ENCODE peak calls at places on chromosomes 2 and 18, in ten cellular contexts. One of them, this sample, is unnamed.

GRCh38 chr2:8154936-8155335 is 526.9 kb upstream of the ID2 start:
- DNase-seq in HEK293T: no peak
- DNase-seq in HS-5: no peak
- DNase-seq in A549: no peak
- DNase-seq in skeletal muscle cell: no peak
- DNase-seq in lung microvascular endothelial cell: no peak
- DNase-seq in ACHN: no peak
- DNase-seq in epithelial cell of proximal tubule: no peak
- DNase-seq in H7: no peak
- DNase-seq in GM23248: peak
- DNase-seq in this sample: no peak

GRCh38 chr2:67502346-67503065 is 105.4 kb downstream of the ETAA1 start:
- DNase-seq in skeletal muscle cell: peak
- DNase-seq in lung microvascular endothelial cell: peak
- DNase-seq in HS-5: no peak
- DNase-seq in GM23248: no peak
- DNase-seq in HEK293T: no peak
- DNase-seq in ACHN: no peak
- DNase-seq in H7: no peak
- DNase-seq in epithelial cell of proximal tubule: no peak
- DNase-seq in A549: no peak
- DNase-seq in this sample: no peak

GRCh38 chr18:62109676-62110075 is 77.2 kb downstream of the PIGN start:
- DNase-seq in epithelial cell of proximal tubule: no peak
- DNase-seq in A549: no peak
- DNase-seq in GM23248: no peak
- DNase-seq in HS-5: no peak
- DNase-seq in HEK293T: no peak
- DNase-seq in skeletal muscle cell: no peak
- DNase-seq in lung microvascular endothelial cell: no peak
- DNase-seq in ACHN: no peak
- DNase-seq in H7: no peak
- DNase-seq in this sample: no peak

GRCh38 chr18:63869374-63869773 is 18.1 kb upstream of the SERPINB2 start:
- DNase-seq in lung microvascular endothelial cell: peak
- DNase-seq in HS-5: peak
- DNase-seq in GM23248: peak
- DNase-seq in HEK293T: no peak
- DNase-seq in epithelial cell of proximal tubule: peak
- DNase-seq in ACHN: no peak
- DNase-seq in A549: no peak
- DNase-seq in H7: no peak
- DNase-seq in skeletal muscle cell: peak
- DNase-seq in this sample: peak

GRCh38 chr2:165162466-165162865 is 41.4 kb downstream of the SCN3A start:
- DNase-seq in skeletal muscle cell: no peak
- DNase-seq in HS-5: no peak
- DNase-seq in ACHN: no peak
- DNase-seq in GM23248: no peak
- DNase-seq in epithelial cell of proximal tubule: no peak
- DNase-seq in H7: no peak
- DNase-seq in A549: no peak
- DNase-seq in lung microvascular endothelial cell: no peak
- DNase-seq in HEK293T: no peak
- DNase-seq in this sample: no peak

GRCh38 chr2:127541849-127542630 is 6.6 kb downstream of the MYO7B start:
- DNase-seq in epithelial cell of proximal tubule: no peak
- DNase-seq in ACHN: no peak
- DNase-seq in A549: no peak
- DNase-seq in GM23248: no peak
- DNase-seq in HEK293T: no peak
- DNase-seq in HS-5: no peak
- DNase-seq in H7: peak
- DNase-seq in lung microvascular endothelial cell: no peak
- DNase-seq in skeletal muscle cell: no peak
- DNase-seq in this sample: no peak

GRCh38 chr2:191355170-191355758 is 110.1 kb downstream of the MYO1B start:
- DNase-seq in ACHN: no peak
- DNase-seq in H7: no peak
- DNase-seq in A549: no peak
- DNase-seq in HEK293T: no peak
- DNase-seq in skeletal muscle cell: no peak
- DNase-seq in GM23248: no peak
- DNase-seq in epithelial cell of proximal tubule: no peak
- DNase-seq in lung microvascular endothelial cell: no peak
- DNase-seq in HS-5: no peak
- DNase-seq in this sample: no peak

GRCh38 chr2:203873921-203874631 is 6.5 kb downstream of the CTLA4 start:
- DNase-seq in ACHN: no peak
- DNase-seq in HS-5: no peak
- DNase-seq in GM23248: no peak
- DNase-seq in epithelial cell of proximal tubule: no peak
- DNase-seq in lung microvascular endothelial cell: no peak
- DNase-seq in A549: no peak
- DNase-seq in skeletal muscle cell: no peak
- DNase-seq in H7: peak
- DNase-seq in HEK293T: no peak
- DNase-seq in this sample: no peak

GRCh38 chr2:12637754-12638153 is 79.0 kb upstream of the TRIB2 start:
- DNase-seq in H7: no peak
- DNase-seq in A549: no peak
- DNase-seq in ACHN: no peak
- DNase-seq in GM23248: peak
- DNase-seq in lung microvascular endothelial cell: no peak
- DNase-seq in HS-5: peak
- DNase-seq in HEK293T: no peak
- DNase-seq in skeletal muscle cell: no peak
- DNase-seq in epithelial cell of proximal tubule: no peak
- DNase-seq in this sample: no peak

GRCh38 chr2:185891804-185892411 is 153.3 kb downstream of the FSIP2 start:
- DNase-seq in ACHN: no peak
- DNase-seq in lung microvascular endothelial cell: no peak
- DNase-seq in skeletal muscle cell: no peak
- DNase-seq in GM23248: no peak
- DNase-seq in A549: no peak
- DNase-seq in H7: no peak
- DNase-seq in epithelial cell of proximal tubule: no peak
- DNase-seq in HS-5: no peak
- DNase-seq in HEK293T: no peak
- DNase-seq in this sample: no peak

GRCh38 chr18:75029456-75029855 is 179.5 kb downstream of the PTGR3 start:
- DNase-seq in GM23248: no peak
- DNase-seq in A549: no peak
- DNase-seq in HS-5: no peak
- DNase-seq in skeletal muscle cell: no peak
- DNase-seq in HEK293T: no peak
- DNase-seq in ACHN: no peak
- DNase-seq in lung microvascular endothelial cell: no peak
- DNase-seq in H7: no peak
- DNase-seq in epithelial cell of proximal tubule: no peak
- DNase-seq in this sample: no peak

GRCh38 chr18:13831864-13832508 is 8.0 kb downstream of the MC5R start:
- DNase-seq in H7: peak
- DNase-seq in epithelial cell of proximal tubule: no peak
- DNase-seq in A549: no peak
- DNase-seq in lung microvascular endothelial cell: peak
- DNase-seq in HS-5: no peak
- DNase-seq in GM23248: no peak
- DNase-seq in ACHN: peak
- DNase-seq in HEK293T: peak
- DNase-seq in skeletal muscle cell: no peak
- DNase-seq in this sample: no peak

GRCh38 chr2:59754336-59754735 is 799.1 kb downstream of the BCL11A start:
- DNase-seq in GM23248: no peak
- DNase-seq in A549: no peak
- DNase-seq in ACHN: no peak
- DNase-seq in HEK293T: no peak
- DNase-seq in skeletal muscle cell: no peak
- DNase-seq in H7: peak
- DNase-seq in epithelial cell of proximal tubule: no peak
- DNase-seq in HS-5: no peak
- DNase-seq in lung microvascular endothelial cell: no peak
- DNase-seq in this sample: no peak

GRCh38 chr2:236972491-236973379 is 113.0 kb upstream of the COPS8 start:
- DNase-seq in lung microvascular endothelial cell: no peak
- DNase-seq in HEK293T: no peak
- DNase-seq in A549: peak
- DNase-seq in H7: peak
- DNase-seq in HS-5: peak
- DNase-seq in skeletal muscle cell: peak
- DNase-seq in ACHN: no peak
- DNase-seq in epithelial cell of proximal tubule: peak
- DNase-seq in GM23248: peak
- DNase-seq in this sample: peak

GRCh38 chr18:21167641-21168372 is 56.2 kb upstream of the ROCK1 start:
- DNase-seq in lung microvascular endothelial cell: peak
- DNase-seq in GM23248: no peak
- DNase-seq in skeletal muscle cell: no peak
- DNase-seq in H7: peak
- DNase-seq in ACHN: no peak
- DNase-seq in HS-5: no peak
- DNase-seq in epithelial cell of proximal tubule: no peak
- DNase-seq in A549: no peak
- DNase-seq in HEK293T: no peak
- DNase-seq in this sample: no peak

GRCh38 chr18:63095768-63096167 is 223.8 kb downstream of the BCL2 start:
- DNase-seq in skeletal muscle cell: no peak
- DNase-seq in H7: no peak
- DNase-seq in HS-5: no peak
- DNase-seq in epithelial cell of proximal tubule: no peak
- DNase-seq in lung microvascular endothelial cell: no peak
- DNase-seq in ACHN: no peak
- DNase-seq in HEK293T: no peak
- DNase-seq in GM23248: no peak
- DNase-seq in A549: no peak
- DNase-seq in this sample: no peak

GRCh38 chr2:79757526-79757925 is 244.7 kb downstream of the CTNNA2 start:
- DNase-seq in GM23248: no peak
- DNase-seq in H7: no peak
- DNase-seq in HS-5: no peak
- DNase-seq in skeletal muscle cell: no peak
- DNase-seq in ACHN: no peak
- DNase-seq in lung microvascular endothelial cell: no peak
- DNase-seq in epithelial cell of proximal tubule: no peak
- DNase-seq in HEK293T: no peak
- DNase-seq in A549: no peak
- DNase-seq in this sample: no peak

GRCh38 chr2:79723830-79724229 is 211.0 kb downstream of the CTNNA2 start:
- DNase-seq in skeletal muscle cell: peak
- DNase-seq in ACHN: peak
- DNase-seq in epithelial cell of proximal tubule: peak
- DNase-seq in A549: peak
- DNase-seq in HS-5: peak
- DNase-seq in GM23248: peak
- DNase-seq in HEK293T: no peak
- DNase-seq in lung microvascular endothelial cell: no peak
- DNase-seq in H7: no peak
- DNase-seq in this sample: peak

GRCh38 chr2:52238782-52239181 is 1206.8 kb upstream of the NRXN1 start:
- DNase-seq in HS-5: no peak
- DNase-seq in GM23248: no peak
- DNase-seq in ACHN: no peak
- DNase-seq in epithelial cell of proximal tubule: no peak
- DNase-seq in H7: peak
- DNase-seq in HEK293T: no peak
- DNase-seq in lung microvascular endothelial cell: no peak
- DNase-seq in skeletal muscle cell: no peak
- DNase-seq in A549: no peak
- DNase-seq in this sample: no peak

This sample was measured in T1000.